ENCODE peak calls at places on chromosomes 2 and 18, in six cellular contexts. U is NCI-H1436 treated with DMSO at 0.1 percent for 48 hours; P is naive thymus-derived CD8-positive, alpha-beta T cell; S is stimulated activated CD8-positive, alpha-beta memory T cell treated with anti-CD3 and anti-CD28 coated beads, Interleukin-7, amount 100 ng/mL, for 1 hour; O is DMS153; N is activated naive CD4-positive, alpha-beta T cell. V is an unnamed sample.

GRCh38 chr2:9144617-9145016 is 62.0 kb upstream of the ASAP2 start:
- DNase-seq in O (no peak), N (no peak), U (no peak), P (no peak), S (no peak), V (no peak)

GRCh38 chr2:171272039-171272438 is 111.3 kb upstream of the TLK1 start:
- DNase-seq in U (no peak), P (no peak), N (no peak), S (no peak), O (no peak), V (no peak)

GRCh38 chr2:214069254-214069653 is 341.6 kb upstream of the VWC2L start:
- DNase-seq in U (no peak), S (no peak), O (peak), P (no peak), N (no peak), V (peak)

GRCh38 chr2:151162185-151162584 is 99.5 kb downstream of the RBM43 start:
- DNase-seq in N (no peak), S (no peak), P (no peak), O (no peak), U (peak), V (no peak)

GRCh38 chr18:55141318-55141717 is 182.1 kb upstream of the CCDC68 start:
- DNase-seq in O (no peak), S (no peak), P (no peak), N (no peak), U (no peak), V (no peak)

GRCh38 chr2:238949710-238950345 is 101.9 kb downstream of the TWIST2 start:
- DNase-seq in S (no peak), U (no peak), O (no peak), P (no peak), N (no peak), V (no peak)

GRCh38 chr2:39227628-39228412 is 15.9 kb downstream of the CDKL4 start:
- DNase-seq in P (peak), U (no peak), N (peak), S (peak), O (peak), V (peak)

GRCh38 chr2:12543452-12544220 is 173.1 kb upstream of the TRIB2 start:
- DNase-seq in O (no peak), N (no peak), P (no peak), U (no peak), S (no peak), V (peak)

GRCh38 chr2:127968610-127969339 is 59.1 kb downstream of the SAP130 start:
- DNase-seq in P (no peak), U (no peak), O (no peak), S (no peak), N (no peak), V (no peak)

GRCh38 chr18:25171334-25171733 is 180.6 kb downstream of the ZNF521 start:
- DNase-seq in P (no peak), U (no peak), N (no peak), O (no peak), S (no peak), V (no peak)

GRCh38 chr18:61896767-61897166 is 4.0 kb upstream of the RNF152 start:
- DNase-seq in S (no peak), N (no peak), U (no peak), P (no peak), O (no peak), V (no peak)

GRCh38 chr2:159968282-159968900 is 94.0 kb downstream of the PLA2R1 start:
- DNase-seq in U (peak), N (no peak), S (no peak), P (peak), O (peak), V (peak)

GRCh38 chr2:231228223-231228622 is 29.8 kb downstream of the ARMC9 start:
- DNase-seq in U (no peak), O (no peak), N (no peak), P (no peak), S (no peak), V (peak)

GRCh38 chr2:188378551-188378950 is 86.9 kb downstream of the GULP1 start:
- DNase-seq in O (no peak), N (no peak), U (no peak), S (no peak), P (no peak), V (peak)

GRCh38 chr18:41524674-41525470 is 430.2 kb upstream of the PIK3C3 start:
- DNase-seq in N (no peak), P (no peak), S (no peak), O (no peak), U (no peak), V (no peak)

GRCh38 chr18:48949051-48949605 is 1.6 kb downstream of the SMAD7 start:
- DNase-seq in S (no peak), P (peak), O (no peak), U (no peak), N (no peak), V (no peak)

GRCh38 chr2:235088608-235089020 is 136.8 kb downstream of the SH3BP4 start:
- DNase-seq in N (no peak), S (no peak), U (no peak), P (no peak), O (peak), V (no peak)

GRCh38 chr2:162711832-162712540 is 126.6 kb downstream of the KCNH7 start:
- DNase-seq in P (no peak), U (no peak), N (no peak), S (no peak), O (no peak), V (peak)

GRCh38 chr2:207549145-207549544 is 19.4 kb downstream of the CREB1 start:
- DNase-seq in U (no peak), P (no peak), S (no peak), N (no peak), O (no peak), V (no peak)

GRCh38 chr18:74264303-74265020 is 27.3 kb downstream of the CYB5A start:
- DNase-seq in U (no peak), P (no peak), S (no peak), N (no peak), O (no peak), V (no peak)

GRCh38 chr18:5628512-5629255 is 84.9 kb upstream of the EPB41L3 start:
- DNase-seq in U (no peak), S (no peak), N (peak), O (no peak), P (no peak), V (peak)

GRCh38 chr2:128202791-128203190 is 111.8 kb downstream of the UGGT1 start:
- DNase-seq in U (no peak), N (no peak), O (no peak), P (no peak), S (no peak), V (no peak)

GRCh38 chr2:99028558-99028957 is 92.5 kb upstream of the CRACDL start:
- DNase-seq in N (no peak), P (no peak), S (no peak), U (no peak), O (no peak), V (no peak)

GRCh38 chr2:39506215-39506614 is 69.1 kb upstream of the MAP4K3 start:
- DNase-seq in S (no peak), O (no peak), P (no peak), U (no peak), N (no peak), V (no peak)

V was measured in NCI-H345.